ENCODE peak calls at places on chromosomes 3 and 15, in six cellular contexts. One of them, this sample, is unnamed.

GRCh38 chr3:31295150-31295765 is 237.5 kb upstream of the STT3B start:
- DNase-seq in B cell: no peak
- DNase-seq in HS-5: no peak
- DNase-seq in foreskin fibroblast: no peak
- DNase-seq in stimulated activated naive CD8-positive, alpha-beta T cell treated with anti-CD3 and anti-CD28 coated beads, Interleukin-15, Interleukin-2, amounts not matched to agents 100 U/mL and 50 U/mL, for 24 hours: no peak
- DNase-seq in GM18507: no peak
- DNase-seq in this sample: no peak

GRCh38 chr15:56208641-56209155 is 35.0 kb downstream of the RFX7 start:
- DNase-seq in B cell: no peak
- DNase-seq in foreskin fibroblast: no peak
- DNase-seq in stimulated activated naive CD8-positive, alpha-beta T cell treated with anti-CD3 and anti-CD28 coated beads, Interleukin-15, Interleukin-2, amounts not matched to agents 100 U/mL and 50 U/mL, for 24 hours: no peak
- DNase-seq in GM18507: no peak
- DNase-seq in HS-5: no peak
- DNase-seq in this sample: no peak

GRCh38 chr15:60520041-60520824 is 41.3 kb upstream of the ICE2 start:
- DNase-seq in HS-5: peak
- DNase-seq in B cell: no peak
- DNase-seq in foreskin fibroblast: peak
- DNase-seq in GM18507: no peak
- DNase-seq in stimulated activated naive CD8-positive, alpha-beta T cell treated with anti-CD3 and anti-CD28 coated beads, Interleukin-15, Interleukin-2, amounts not matched to agents 100 U/mL and 50 U/mL, for 24 hours: no peak
- DNase-seq in this sample: no peak

GRCh38 chr15:34047893-34048775 is 9.1 kb upstream of the AVEN start:
- DNase-seq in HS-5: no peak
- DNase-seq in foreskin fibroblast: no peak
- DNase-seq in B cell: no peak
- DNase-seq in stimulated activated naive CD8-positive, alpha-beta T cell treated with anti-CD3 and anti-CD28 coated beads, Interleukin-15, Interleukin-2, amounts not matched to agents 100 U/mL and 50 U/mL, for 24 hours: no peak
- DNase-seq in GM18507: no peak
- DNase-seq in this sample: no peak

GRCh38 chr3:58657571-58658141 is 8.9 kb downstream of the FAM3D start:
- DNase-seq in stimulated activated naive CD8-positive, alpha-beta T cell treated with anti-CD3 and anti-CD28 coated beads, Interleukin-15, Interleukin-2, amounts not matched to agents 100 U/mL and 50 U/mL, for 24 hours: no peak
- DNase-seq in HS-5: no peak
- DNase-seq in foreskin fibroblast: no peak
- DNase-seq in B cell: no peak
- DNase-seq in GM18507: no peak
- DNase-seq in this sample: no peak

GRCh38 chr15:31251165-31251564 is 75.5 kb upstream of the KLF13 start:
- DNase-seq in GM18507: no peak
- DNase-seq in stimulated activated naive CD8-positive, alpha-beta T cell treated with anti-CD3 and anti-CD28 coated beads, Interleukin-15, Interleukin-2, amounts not matched to agents 100 U/mL and 50 U/mL, for 24 hours: no peak
- DNase-seq in B cell: no peak
- DNase-seq in HS-5: no peak
- DNase-seq in foreskin fibroblast: no peak
- DNase-seq in this sample: no peak

GRCh38 chr3:65473746-65474145 is 565.0 kb downstream of the MAGI1 start:
- DNase-seq in GM18507: no peak
- DNase-seq in stimulated activated naive CD8-positive, alpha-beta T cell treated with anti-CD3 and anti-CD28 coated beads, Interleukin-15, Interleukin-2, amounts not matched to agents 100 U/mL and 50 U/mL, for 24 hours: no peak
- DNase-seq in B cell: no peak
- DNase-seq in HS-5: no peak
- DNase-seq in foreskin fibroblast: peak
- DNase-seq in this sample: no peak

GRCh38 chr15:49151831-49152230 is 3.6 kb downstream of the COPS2 start:
- DNase-seq in foreskin fibroblast: no peak
- DNase-seq in stimulated activated naive CD8-positive, alpha-beta T cell treated with anti-CD3 and anti-CD28 coated beads, Interleukin-15, Interleukin-2, amounts not matched to agents 100 U/mL and 50 U/mL, for 24 hours: no peak
- DNase-seq in GM18507: no peak
- DNase-seq in HS-5: no peak
- DNase-seq in B cell: no peak
- DNase-seq in this sample: no peak

GRCh38 chr3:11522953-11523792 is 120.5 kb downstream of the VGLL4 start:
- DNase-seq in B cell: no peak
- DNase-seq in HS-5: no peak
- DNase-seq in foreskin fibroblast: no peak
- DNase-seq in GM18507: no peak
- DNase-seq in stimulated activated naive CD8-positive, alpha-beta T cell treated with anti-CD3 and anti-CD28 coated beads, Interleukin-15, Interleukin-2, amounts not matched to agents 100 U/mL and 50 U/mL, for 24 hours: no peak
- DNase-seq in this sample: no peak